ENCODE peak calls at places on chromosomes 2 and 18, in nine cellular contexts. I, E, J, Y, Q, V, A, N and B are unnamed samples.

GRCh38 chr2:13046557-13047165 is 329.9 kb downstream of the TRIB2 start:
- DNase-seq in V (no peak), E (no peak), A (no peak), N (no peak), Y (peak; percentile 33), J (no peak), Q (peak; percentile 24), I (no peak), B (no peak)

GRCh38 chr2:22281033-22281432 is 1103.9 kb upstream of the KLHL29 start:
- DNase-seq in V (no peak), N (no peak), E (no peak), A (no peak), Q (peak; percentile 91), I (peak; percentile 82), Y (peak; percentile 3), J (no peak), B (no peak)

GRCh38 chr2:18911416-18911815 is 322.0 kb upstream of the NT5C1B start:
- DNase-seq in E (no peak), N (no peak), Y (no peak), J (no peak), I (no peak), A (no peak), V (no peak), Q (no peak), B (no peak)

GRCh38 chr2:20282916-20283592 is 58.1 kb upstream of the SDC1 start:
- DNase-seq in N (no peak), Y (no peak), J (no peak), V (no peak), Q (peak; percentile 33), I (no peak), A (no peak), E (no peak), B (no peak)

GRCh38 chr2:226561962-226562361 is 237.7 kb downstream of the IRS1 start:
- DNase-seq in I (peak; percentile 8), N (no peak), Q (peak; percentile 39), A (no peak), Y (no peak), J (no peak), E (no peak), V (no peak), B (no peak)

GRCh38 chr18:10893761-10894160 is 255.6 kb downstream of the PIEZO2 start:
- DNase-seq in N (no peak), A (no peak), Y (no peak), Q (no peak), V (no peak), E (no peak), J (no peak), I (no peak), B (no peak)

GRCh38 chr2:219498280-219499057 is at the start of gene GMPPA:
- DNase-seq in V (peak; percentile 97), E (peak; percentile 99), J (peak; percentile 92), A (peak; percentile 99), Y (peak; percentile 99), N (peak; percentile 89), Q (peak; percentile 99), I (peak; percentile 98), B (peak; percentile 98)

GRCh38 chr18:34122724-34123334 is 101.9 kb downstream of the NOL4 start:
- DNase-seq in I (peak; percentile 68), J (no peak), A (peak; percentile 66), Y (peak; percentile 76), N (no peak), V (no peak), Q (peak; percentile 53), E (peak; percentile 50), B (no peak)

GRCh38 chr2:102660574-102660973 is 41.2 kb downstream of the SLC9A2 start:
- DNase-seq in I (no peak), A (no peak), V (no peak), Y (no peak), Q (no peak), N (no peak), J (no peak), E (no peak), B (no peak)

GRCh38 chr2:197269173-197269572 is 41.4 kb downstream of the ANKRD44 start:
- DNase-seq in E (no peak), J (no peak), N (peak; percentile 32), V (no peak), Y (peak; percentile 10), A (no peak), Q (peak; percentile 32), I (no peak), B (no peak)

GRCh38 chr18:10085405-10085804 is 171.6 kb downstream of the VAPA start:
- DNase-seq in J (no peak), Q (peak; percentile 38), A (no peak), E (no peak), Y (no peak), I (no peak), N (no peak), V (no peak), B (no peak)

GRCh38 chr2:165576409-165576808 is 106.9 kb downstream of the CSRNP3 start:
- DNase-seq in Y (no peak), Q (no peak), V (no peak), A (no peak), E (no peak), J (no peak), N (no peak), I (no peak), B (no peak)

GRCh38 chr2:124120246-124120645 is 95.2 kb downstream of the CNTNAP5 start:
- DNase-seq in V (no peak), Q (no peak), J (no peak), A (no peak), E (no peak), N (no peak), Y (no peak), I (no peak), B (no peak)

GRCh38 chr2:200144571-200144970 is 161.9 kb upstream of the SPATS2L start:
- DNase-seq in E (no peak), V (no peak), I (no peak), N (no peak), Y (no peak), J (no peak), A (no peak), Q (no peak), B (no peak)

GRCh38 chr2:106561356-106561755 is 74.2 kb downstream of the CD8B2 start:
- DNase-seq in E (no peak), N (no peak), A (no peak), Y (no peak), I (no peak), J (no peak), V (no peak), Q (no peak), B (no peak)

GRCh38 chr18:61677435-61677830 is 215.4 kb downstream of the RNF152 start:
- DNase-seq in Y (no peak), A (no peak), N (no peak), Q (peak; percentile 24), E (no peak), I (no peak), J (no peak), V (no peak), B (no peak)

GRCh38 chr2:86704482-86704971 is 15.6 kb upstream of the RMND5A start:
- DNase-seq in E (peak; percentile 81), V (no peak), Q (peak; percentile 78), Y (peak; percentile 86), J (no peak), N (no peak), A (peak; percentile 62), I (peak; percentile 11), B (peak; percentile 45)

GRCh38 chr2:238282861-238283738 is 5.3 kb downstream of the PER2 start:
- DNase-seq in I (no peak), V (no peak), N (no peak), E (no peak), Y (no peak), Q (no peak), J (no peak), A (no peak), B (peak; percentile 62)
- H3K4me1 ChIP-seq in I (no peaks in the 10 kb centered on the region), V (peaks cover 29% of the 10 kb centered on the region), N (peaks cover 16% of the 10 kb centered on the region), E (no peaks in the 10 kb centered on the region), Y (peaks cover 23% of the 10 kb centered on the region), Q (peaks cover 23% of the 10 kb centered on the region), J (peaks cover 24% of the 10 kb centered on the region), A (peaks cover 24% of the 10 kb centered on the region), B (no peaks in the 10 kb centered on the region)

GRCh38 chr2:144430722-144431163 is 89.2 kb downstream of the ZEB2 start:
- DNase-seq in Y (peak; percentile 61), N (no peak), A (no peak), J (no peak), V (no peak), I (peak; percentile 76), E (peak; percentile 54), Q (peak; percentile 65), B (no peak)
- H3K27ac ChIP-seq in Y (peak overlapping the region; percentile 39), N (no peak overlapping the region), A (peak overlapping the region; percentile 90), J (no peak overlapping the region), V (peak overlapping the region; percentile 34), I (peak overlapping the region; percentile 87), E (peak overlapping the region; percentile 33), Q (no peak overlapping the region), B (peak overlapping the region; percentile 97)

DNA sequence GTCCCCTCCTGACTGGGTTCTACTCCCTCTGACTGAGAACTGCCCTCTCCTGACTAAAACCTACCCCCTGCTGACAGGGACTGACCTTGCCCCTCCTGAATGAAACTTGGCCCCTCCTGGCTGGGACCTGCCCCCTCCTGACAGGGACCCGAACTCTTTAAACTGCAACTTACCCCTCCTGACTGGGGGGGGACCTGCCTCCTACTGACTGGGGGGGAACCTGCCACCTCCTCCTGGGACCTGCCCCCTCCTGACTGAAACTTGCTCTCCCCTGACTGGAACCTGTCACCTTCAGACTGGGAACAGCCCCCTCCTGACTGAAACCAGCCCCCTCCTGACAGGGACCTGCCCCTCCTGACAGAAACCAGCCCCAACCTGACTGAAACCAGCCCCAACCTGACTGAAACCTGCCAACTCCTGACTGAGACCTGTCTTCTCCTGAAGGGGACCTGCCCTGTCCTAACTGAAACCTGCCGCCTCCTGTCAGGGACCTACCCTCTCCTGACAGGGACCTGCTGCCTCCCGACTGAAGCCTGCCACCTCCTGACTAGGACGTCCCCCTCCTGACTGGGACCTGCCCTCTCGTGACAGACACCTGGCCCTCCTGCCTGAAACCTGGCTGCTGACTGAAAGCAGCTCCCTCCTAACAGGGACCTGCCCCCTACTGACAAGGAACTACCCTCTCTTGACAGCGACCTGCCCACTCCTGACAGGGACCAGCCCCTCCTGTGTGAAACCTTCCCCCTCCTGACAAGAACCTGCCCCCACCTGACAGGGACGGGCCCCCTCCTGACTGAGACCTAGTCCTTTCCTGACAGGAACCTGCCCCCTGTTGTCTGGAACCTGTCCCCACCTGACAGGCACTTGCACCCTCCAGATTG is 87.1 kb downstream of the PXDN start:
- DNase-seq in A (peak; percentile 86), N (no peak), E (no peak), Q (no peak), Y (no peak), I (no peak), J (no peak), V (peak; percentile 31), B (no peak)
- H3K4me1 ChIP-seq in A (no peaks in the 10 kb centered on the region), N (no peaks in the 10 kb centered on the region), E (no peaks in the 10 kb centered on the region), Q (peaks cover 29% of the 10 kb centered on the region), Y (peaks cover 37% of the 10 kb centered on the region), I (no peaks in the 10 kb centered on the region), J (no peaks in the 10 kb centered on the region), V (peaks cover 6% of the 10 kb centered on the region), B (no peaks in the 10 kb centered on the region)

DNA sequence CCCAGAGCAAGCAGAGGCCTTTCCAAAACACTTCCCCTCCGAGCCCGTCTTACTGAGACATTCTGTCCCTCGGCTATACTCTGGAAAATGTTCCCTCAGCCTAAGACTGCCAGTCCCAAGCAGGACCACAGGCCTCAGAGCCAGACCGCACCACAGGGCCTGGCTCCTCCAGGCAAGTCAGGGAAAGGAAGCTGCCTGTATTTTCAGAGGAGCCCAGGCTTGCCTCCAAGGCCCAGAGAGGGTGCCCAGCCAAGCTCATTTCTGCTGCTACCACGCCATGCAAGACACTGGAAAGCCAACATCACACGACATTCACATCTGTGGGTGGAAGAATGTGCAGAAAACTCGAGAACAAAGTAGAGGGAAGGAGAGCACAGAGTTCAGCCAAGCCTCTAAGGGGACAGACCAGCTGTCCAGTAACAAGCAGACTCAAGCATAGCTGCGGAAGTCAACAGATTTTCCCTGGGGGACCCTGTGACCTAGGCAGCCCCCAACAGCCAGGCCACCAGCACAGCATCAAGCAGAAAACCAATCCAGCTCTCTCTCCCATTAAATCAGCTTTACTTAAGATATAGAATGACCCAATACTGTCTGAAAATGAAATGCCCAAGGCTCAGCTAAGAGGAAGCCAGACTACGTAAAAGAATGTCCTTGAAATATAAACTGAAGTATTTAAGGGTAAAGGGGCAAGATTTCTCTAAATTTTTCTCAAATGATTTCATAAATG is 123.9 kb downstream of the ZFP36L2 start:
- DNase-seq in V (no peak), J (no peak), A (peak; percentile 51), I (no peak), Q (peak; percentile 77), E (no peak), N (no peak), Y (no peak), B (no peak)
- H3K27ac ChIP-seq in V (peak overlapping the region; percentile 53), J (no peak overlapping the region), A (peak overlapping the region; percentile 98), I (no peak overlapping the region), Q (peak overlapping the region; percentile 96), E (peak overlapping the region; percentile 43), N (no peak overlapping the region), Y (no peak overlapping the region), B (peak overlapping the region; percentile 76)